ENCODE peak calls at places on chromosomes 7 and 10, in five cellular contexts. F is A549, W is HCT116, K is K562, D is GM12878. S is an unnamed sample.

GRCh38 chr10:103967433-103968142 is 648 bp downstream of the SLK start:
- DNase-seq in F (peak), W (no peak), K (peak), D (no peak), S (peak)

GRCh38 chr10:125102216-125102615 is 58.1 kb downstream of the CTBP2 start:
- DNase-seq in F (peak), W (no peak), K (no peak), D (no peak), S (peak)

GRCh38 chr7:36048141-36048901 is 104.7 kb upstream of the EEPD1 start:
- DNase-seq in F (no peak), W (no peak), K (no peak), D (no peak), S (peak)

GRCh38 chr7:43642897-43643630 is 60.2 kb downstream of the STK17A start:
- DNase-seq in F (no peak), W (no peak), K (no peak), D (no peak), S (no peak)

GRCh38 chr7:103657474-103657894 is 211.5 kb upstream of the SLC26A5 start:
- DNase-seq in F (no peak), W (no peak), K (peak), D (no peak), S (no peak)

GRCh38 chr10:19325581-19325980 is 277.0 kb downstream of the MALRD1 start:
- DNase-seq in F (no peak), W (no peak), K (no peak), D (no peak), S (no peak)

GRCh38 chr10:77392236-77392721 is 245.3 kb downstream of the KCNMA1 start:
- DNase-seq in F (no peak), W (no peak), K (no peak), D (no peak), S (no peak)

GRCh38 chr10:13414855-13415254 is 66.8 kb upstream of the SEPHS1 start:
- DNase-seq in F (peak), W (peak), K (peak), D (no peak), S (peak)

GRCh38 chr10:118564652-118565051 is 30.8 kb downstream of the PRLHR start:
- DNase-seq in F (peak), W (no peak), K (no peak), D (no peak), S (no peak)

GRCh38 chr7:47292832-47293309 is 289.0 kb downstream of the TNS3 start:
- DNase-seq in F (no peak), W (no peak), K (no peak), D (no peak), S (no peak)

GRCh38 chr7:329691-330281 is 39.8 kb downstream of the FOXL3 start:
- DNase-seq in F (no peak), W (no peak), K (no peak), D (no peak), S (no peak)

GRCh38 chr10:52351911-52352310 is 37.8 kb downstream of the DKK1 start:
- DNase-seq in F (no peak), W (no peak), K (no peak), D (no peak), S (no peak)

GRCh38 chr10:122725768-122726167 is 26.1 kb upstream of the C10orf120 start:
- DNase-seq in F (peak), W (peak), K (no peak), D (no peak), S (no peak)

GRCh38 chr7:97107192-97107800 is 10.2 kb upstream of the SDHAF3 start:
- DNase-seq in F (no peak), W (no peak), K (no peak), D (no peak), S (no peak)

GRCh38 chr7:78019457-78020130 is 221.0 kb downstream of the PHTF2 start:
- DNase-seq in F (peak), W (peak), K (peak), D (no peak), S (peak)

GRCh38 chr10:86663576-86664369 is 4.5 kb upstream of the LDB3 start:
- DNase-seq in F (no peak), W (no peak), K (no peak), D (no peak), S (no peak)

GRCh38 chr10:63633677-63634487 is 112.7 kb downstream of the REEP3 start:
- DNase-seq in F (peak), W (peak), K (peak), D (no peak), S (peak)

GRCh38 chr10:21195149-21195731 is 298.1 kb upstream of the NEBL start:
- DNase-seq in F (peak), W (no peak), K (no peak), D (no peak), S (no peak)

GRCh38 chr10:109529258-109529657 is 394.1 kb downstream of the XPNPEP1 start:
- DNase-seq in F (no peak), W (no peak), K (no peak), D (no peak), S (no peak)

GRCh38 chr10:133261726-133262325 is 14.8 kb downstream of the ADAM8 start:
- DNase-seq in F (peak), W (no peak), K (peak), D (no peak), S (peak)

GRCh38 chr7:111083423-111083822 is 7.5 kb upstream of the LRRN3 start:
- DNase-seq in F (no peak), W (no peak), K (no peak), D (peak), S (peak)

GRCh38 chr10:48661441-48661840 is 23.2 kb upstream of the WDFY4 start:
- DNase-seq in F (no peak), W (no peak), K (no peak), D (no peak), S (no peak)

GRCh38 chr7:585873-586272 is 66.2 kb upstream of the PDGFA start:
- DNase-seq in F (no peak), W (no peak), K (no peak), D (no peak), S (no peak)

GRCh38 chr7:87342231-87342630 is 3.2 kb upstream of the CROT start:
- DNase-seq in F (no peak), W (no peak), K (no peak), D (no peak), S (no peak)

GRCh38 chr10:33280217-33280616 is 54.2 kb downstream of the NRP1 start:
- DNase-seq in F (no peak), W (no peak), K (no peak), D (no peak), S (no peak)

GRCh38 chr10:31926765-31927596 is 1.6 kb downstream of the ARHGAP12 start:
- DNase-seq in F (peak), W (no peak), K (no peak), D (no peak), S (peak)

GRCh38 chr7:139065323-139065722 is 29.5 kb upstream of the ZC3HAV1L start:
- DNase-seq in F (no peak), W (no peak), K (no peak), D (no peak), S (no peak)

GRCh38 chr10:63935705-63936104 is 414.5 kb downstream of the REEP3 start:
- DNase-seq in F (peak), W (no peak), K (no peak), D (no peak), S (peak)

GRCh38 chr10:113616244-113617074 is 47.4 kb downstream of the NRAP start:
- DNase-seq in F (peak), W (peak), K (peak), D (no peak), S (peak)

GRCh38 chr10:31830887-31831286 is 97.7 kb downstream of the ARHGAP12 start:
- DNase-seq in F (no peak), W (no peak), K (no peak), D (no peak), S (no peak)

GRCh38 chr7:143248781-143249354 is 14.4 kb upstream of the GSTK1 start:
- DNase-seq in F (no peak), W (no peak), K (no peak), D (no peak), S (peak)

GRCh38 chr10:14282271-14282670 is 48.5 kb downstream of the FRMD4A start:
- DNase-seq in F (peak), W (no peak), K (no peak), D (no peak), S (no peak)

GRCh38 chr10:123144697-123145541 is 3.0 kb upstream of the HMX2 start:
- DNase-seq in F (no peak), W (no peak), K (peak), D (no peak), S (peak)

GRCh38 chr10:17607603-17608332 is 9.4 kb downstream of the HACD1 start:
- DNase-seq in F (peak), W (peak), K (peak), D (no peak), S (peak)

GRCh38 chr7:140650367-140650766 is 9.8 kb upstream of the DENND2A start:
- DNase-seq in F (no peak), W (no peak), K (no peak), D (no peak), S (no peak)

GRCh38 chr7:47153571-47153970 is 428.3 kb downstream of the TNS3 start:
- DNase-seq in F (no peak), W (no peak), K (no peak), D (no peak), S (no peak)

DNA sequence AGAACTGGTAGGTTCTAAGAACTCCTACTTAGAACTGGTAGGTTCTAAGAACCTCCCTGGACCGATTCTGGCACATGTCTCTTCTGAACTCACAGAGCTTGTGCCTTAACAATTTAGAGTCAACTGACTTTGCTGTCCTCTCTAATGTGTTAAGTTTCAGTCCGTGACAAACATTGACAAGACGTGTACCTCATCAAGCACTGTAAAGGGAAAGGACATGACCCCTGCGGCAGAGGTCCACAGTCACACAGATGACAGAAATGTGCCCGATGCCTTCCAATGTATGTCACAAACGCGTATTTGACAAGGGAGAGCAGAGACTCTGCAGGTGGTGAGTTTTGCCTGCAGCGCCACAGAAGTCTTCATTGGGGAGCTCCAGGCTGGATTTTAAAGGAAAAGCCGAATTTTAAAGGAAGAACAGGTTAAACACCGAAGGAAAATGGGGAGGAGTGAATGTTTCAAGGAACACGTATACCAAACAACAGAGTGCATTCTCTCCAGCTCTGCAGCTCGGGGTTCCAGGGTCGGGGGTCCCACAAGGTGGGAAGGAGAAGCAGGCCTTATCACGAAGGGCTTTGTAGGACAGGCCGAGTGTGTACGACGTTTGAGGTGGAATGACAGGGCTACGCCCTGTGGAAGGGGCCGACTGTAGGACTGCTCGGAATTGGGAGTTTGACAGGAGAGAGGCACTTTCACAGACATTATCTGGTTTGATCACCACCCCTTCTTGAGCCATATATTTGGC is 161.2 kb upstream of the KLF14 start:
- DNase-seq in F (no peak), W (no peak), K (no peak), D (no peak), S (no peak)
- TF ChIP-seq POLR2A in F (no peak), W (peak), K (no peak), D (no peak), S (no peak)

DNA sequence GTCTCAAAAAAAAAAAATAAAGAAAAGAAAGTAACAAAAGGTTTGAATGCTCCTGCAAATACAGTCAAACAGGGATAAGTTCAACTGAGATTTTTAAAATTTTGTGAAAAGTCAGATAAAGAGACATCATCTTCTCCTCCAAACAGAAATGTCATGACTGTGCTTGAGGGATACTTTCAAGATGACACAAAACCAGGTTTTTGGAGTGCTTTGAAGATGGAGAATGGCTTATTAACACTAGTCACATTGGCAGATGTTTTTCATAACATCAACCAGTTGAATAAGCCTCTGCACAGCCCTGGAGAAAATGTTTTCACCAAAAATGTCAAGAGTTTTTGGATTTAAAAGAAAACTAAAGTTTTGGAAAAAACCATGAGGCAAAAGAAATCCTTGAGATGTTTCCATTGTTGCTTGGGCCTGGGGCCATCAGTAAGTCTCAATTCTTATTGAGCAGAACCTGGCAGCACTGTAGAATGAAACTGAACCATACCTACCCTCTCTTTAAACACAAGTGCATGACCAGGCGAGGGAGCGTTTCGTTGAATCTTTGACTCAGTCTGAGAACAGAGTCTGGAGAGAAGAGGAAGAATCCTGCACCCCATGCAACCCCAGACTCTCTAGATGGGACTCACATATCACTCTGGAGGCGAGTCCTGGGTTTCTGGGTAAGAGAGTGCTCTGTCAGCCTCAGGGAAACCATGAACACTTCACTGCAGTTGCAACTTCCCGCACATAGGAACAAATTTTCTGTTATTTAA is 37.4 kb upstream of the PRKCQ start:
- DNase-seq in F (no peak), W (no peak), K (no peak), D (no peak), S (no peak)
- TF ChIP-seq MAX in F (no peak), W (no peak), K (no peak), D (no peak), S (no peak)

DNA sequence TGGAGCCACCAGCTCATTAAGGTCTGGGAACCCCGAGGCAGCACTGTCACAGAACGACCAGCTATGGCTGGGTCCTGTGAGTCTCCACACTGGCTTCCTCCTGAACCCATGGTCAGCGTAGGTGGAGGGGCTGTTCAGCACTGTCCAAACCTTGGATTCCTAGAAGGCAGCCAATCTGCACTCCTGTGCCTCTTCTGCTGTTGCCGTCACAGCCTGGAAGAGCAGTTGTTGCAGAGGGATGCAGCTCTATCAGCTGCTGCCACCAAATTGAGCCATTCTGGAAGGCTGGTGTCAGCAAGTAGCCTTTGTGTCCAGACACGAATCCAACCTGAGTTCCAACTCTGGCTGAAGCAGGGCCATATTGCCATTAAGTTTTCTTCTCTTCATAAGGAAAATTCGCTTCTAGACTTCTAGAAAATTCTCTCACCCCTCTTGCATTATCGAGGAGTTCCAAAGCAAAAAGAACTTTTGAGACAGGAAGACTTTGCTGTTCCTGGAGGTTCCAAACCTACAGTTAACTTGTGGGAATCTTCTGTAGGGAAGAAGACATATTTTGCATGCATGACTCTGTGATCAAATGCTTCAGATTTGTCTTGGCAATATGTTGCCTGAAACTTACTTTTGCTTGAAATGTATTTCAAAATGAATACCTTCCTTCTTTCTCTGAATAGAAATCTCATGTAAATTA is 84.0 kb downstream of the LRGUK start:
- DNase-seq in F (no peak), W (no peak), K (no peak), D (no peak), S (no peak)
- TF ChIP-seq CTCF in F (no peak), W (no peak), K (no peak), D (no peak), S (no peak)

DNA sequence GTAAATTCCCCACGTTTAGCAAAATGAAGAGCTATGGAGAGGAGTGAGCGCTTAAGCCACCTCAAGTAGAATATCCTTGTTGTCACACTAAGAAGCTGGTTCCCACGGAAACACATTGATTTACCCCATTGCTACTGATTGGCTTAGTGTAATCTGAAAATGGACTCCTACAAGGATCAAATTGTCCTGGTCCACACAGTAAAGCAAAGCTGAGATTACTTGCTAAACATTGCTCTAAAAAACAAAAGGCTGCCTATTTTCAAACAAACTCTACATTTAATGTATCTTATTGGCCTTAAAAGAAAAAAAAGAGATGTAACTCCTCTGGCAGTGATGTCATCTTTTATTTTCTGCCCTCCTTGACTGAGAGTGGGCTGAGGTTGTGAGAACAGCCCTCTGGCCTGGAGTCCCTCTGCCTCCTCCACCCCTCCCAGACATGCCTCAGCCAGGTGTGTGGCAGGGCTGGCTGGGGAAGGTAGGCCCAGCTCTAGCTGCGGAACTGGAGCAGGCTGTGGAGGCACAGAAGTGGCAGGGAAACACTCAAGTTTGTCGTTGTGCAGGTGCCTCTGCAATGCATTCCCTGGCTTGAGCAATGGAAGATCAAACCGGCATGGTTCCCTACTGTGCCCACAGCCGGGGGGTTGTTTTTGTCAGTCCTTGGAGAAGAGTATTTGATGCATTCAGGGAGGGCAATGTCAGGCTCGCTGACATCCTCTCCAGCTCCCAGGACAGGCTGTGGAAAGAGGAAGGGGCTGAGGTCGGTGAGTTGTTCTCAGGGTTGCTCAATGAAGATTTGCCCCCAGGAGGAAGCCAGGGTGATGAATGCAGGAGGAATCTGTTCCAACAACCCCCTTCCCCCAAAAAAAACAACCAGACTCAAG is 9.1 kb downstream of the KLF6 start:
- DNase-seq in F (peak), W (peak), K (no peak), D (no peak), S (peak)
- TF ChIP-seq POLR2A in F (no peak), W (no peak), K (peak), D (peak), S (no peak)

DNA sequence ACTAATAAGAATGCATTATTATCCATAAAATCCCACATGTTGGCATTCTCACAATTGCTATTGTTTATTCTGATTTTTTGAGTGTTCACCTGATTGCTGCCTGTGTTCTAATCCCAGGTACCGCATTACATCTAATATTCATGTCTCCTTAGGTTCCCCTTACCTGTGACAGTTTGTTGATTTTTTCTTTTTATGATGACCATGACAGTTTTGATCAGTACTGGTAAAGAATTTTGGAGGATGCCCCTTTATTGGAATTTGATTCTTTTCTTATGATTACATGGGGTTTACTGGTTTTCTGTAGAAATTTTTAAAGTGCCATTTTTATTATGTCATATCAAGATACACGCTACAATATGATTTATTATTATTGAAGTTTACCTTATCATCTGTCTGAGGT is 1091.1 kb downstream of the NRG3 start:
- DNase-seq in F (no peak), W (no peak), K (no peak), D (no peak), S (no peak)
- TF ChIP-seq MAX in F (no peak), W (no peak), K (no peak), D (no peak), S (no peak)

DNA sequence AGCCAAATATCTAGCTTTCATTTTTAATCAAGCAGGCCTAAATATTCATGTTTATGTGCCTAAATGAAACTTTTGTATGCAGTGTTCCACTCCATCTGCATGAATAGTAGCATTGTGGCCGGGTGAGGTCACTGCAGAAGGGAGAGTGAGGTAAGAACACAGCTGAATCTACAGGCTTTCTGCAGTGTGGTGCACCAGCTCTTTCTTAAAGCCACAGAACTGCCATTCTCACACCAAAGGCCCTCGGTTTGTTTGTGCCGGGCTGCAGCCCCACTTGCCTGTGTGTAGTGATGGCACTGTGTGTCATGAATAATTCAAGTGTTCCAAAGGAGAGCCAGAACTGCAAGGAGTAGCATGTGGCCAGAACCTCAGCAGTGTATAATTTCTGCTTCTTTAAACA is 204.1 kb downstream of the TRIL start:
- DNase-seq in F (no peak), W (no peak), K (no peak), D (no peak), S (no peak)
- TF ChIP-seq CTCF in F (no peak), W (no peak), K (no peak), D (no peak), S (no peak)